ENCODE peak calls at places on chromosome 18, in eight cellular contexts. C is stimulated activated CD4-positive, alpha-beta T cell treated with anti-CD3 and anti-CD28 coated beads, Interleukin-4, amount 100 ng/mL, for 24 hours; Z is stimulated activated naive B cell treated with anti-CD40 and anti-IgM and Interleukin-4, amounts not matched to agents 10 μg/mL and 1 μg/mL and 100 μg/mL, for 72 hours; M is activated T-cell treated with anti-CD3 and anti-CD28 coated beads, Interleukin-2, amount 50 U/mL, for 72 hours; X is effector CD4-positive, alpha-beta T cell; H is psoas muscle; D is NCI-H1694; Y is neural progenitor cell. J is an unnamed sample.

GRCh38 chr18:5817821-5818220 is 77.5 kb downstream of the TMEM200C start:
- DNase-seq in C (no peak), Z (no peak), M (no peak), X (no peak), H (no peak), D (no peak), Y (no peak), J (no peak)

GRCh38 chr18:44887227-44887631 is 206.5 kb downstream of the SETBP1 start:
- DNase-seq in C (peak), Z (peak), M (peak), X (no peak), H (no peak), D (no peak), Y (no peak), J (no peak)

GRCh38 chr18:57901819-57902600 is 98.9 kb upstream of the ATP8B1 start:
- DNase-seq in C (no peak), Z (no peak), M (no peak), X (no peak), H (no peak), D (no peak), Y (no peak), J (no peak)

GRCh38 chr18:12960846-12961397 is 13.1 kb downstream of the SEH1L start:
- DNase-seq in C (no peak), Z (no peak), M (no peak), X (no peak), H (no peak), D (no peak), Y (no peak), J (no peak)

GRCh38 chr18:47605093-47605492 is 325.4 kb downstream of the SMAD2 start:
- DNase-seq in C (no peak), Z (no peak), M (no peak), X (no peak), H (no peak), D (no peak), Y (no peak), J (no peak)

GRCh38 chr18:34224423-34225217 is at the start of gene NOL4:
- DNase-seq in C (no peak), Z (no peak), M (no peak), X (no peak), H (no peak), D (peak), Y (peak), J (no peak)

GRCh38 chr18:76620326-76620813 is 125.3 kb upstream of the ZNF516 start:
- DNase-seq in C (peak), Z (peak), M (peak), X (no peak), H (peak), D (no peak), Y (peak), J (no peak)

GRCh38 chr18:58064406-58064998 is 20.5 kb downstream of the NEDD4L start:
- DNase-seq in C (no peak), Z (no peak), M (no peak), X (no peak), H (no peak), D (no peak), Y (no peak), J (no peak)

J was measured in CD8-positive, alpha-beta memory T cell.